ENCODE peak calls at places on chromosomes 16 and 17, in nine cellular contexts. One of them, this sample, is unnamed. For H3K36me3 and H3K4me1, the result is how much of the 10 kb centered on the place peaks cover.

GRCh38 chr17:44219636-44220210 is at the start of gene UBTF:
- DNase-seq in PC-9: peak
- DNase-seq in pancreas: peak
- DNase-seq in SK-N-SH: peak
- DNase-seq in adrenal gland: peak
- DNase-seq in Panc1: no peak
- DNase-seq in lung: peak
- DNase-seq in tibial nerve: no peak
- DNase-seq in tibial artery: peak
- DNase-seq in this sample: no peak

GRCh38 chr17:43528319-43528987 is 17.7 kb downstream of the ETV4 start:
- DNase-seq in pancreas: peak
- DNase-seq in lung: no peak
- DNase-seq in adrenal gland: peak
- DNase-seq in PC-9: peak
- DNase-seq in SK-N-SH: no peak
- DNase-seq in tibial artery: no peak
- DNase-seq in tibial nerve: no peak
- DNase-seq in Panc1: no peak
- DNase-seq in this sample: peak

GRCh38 chr17:36721560-36722120 is 120.3 kb downstream of the MRM1 start:
- DNase-seq in pancreas: no peak
- DNase-seq in SK-N-SH: no peak
- DNase-seq in lung: no peak
- DNase-seq in adrenal gland: no peak
- DNase-seq in tibial artery: no peak
- DNase-seq in tibial nerve: no peak
- DNase-seq in Panc1: no peak
- DNase-seq in PC-9: no peak
- DNase-seq in this sample: no peak

GRCh38 chr17:48626470-48627241 is 498 bp upstream of the HOXB9 start:
- DNase-seq in pancreas: no peak
- DNase-seq in SK-N-SH: no peak
- DNase-seq in Panc1: no peak
- DNase-seq in adrenal gland: peak
- DNase-seq in PC-9: no peak
- DNase-seq in lung: no peak
- DNase-seq in tibial nerve: no peak
- DNase-seq in tibial artery: no peak
- DNase-seq in this sample: no peak

GRCh38 chr17:14903810-14904209 is 361.3 kb downstream of the PMP22 start:
- DNase-seq in PC-9: no peak
- DNase-seq in SK-N-SH: no peak
- DNase-seq in tibial nerve: no peak
- DNase-seq in lung: no peak
- DNase-seq in tibial artery: no peak
- DNase-seq in pancreas: no peak
- DNase-seq in adrenal gland: no peak
- DNase-seq in Panc1: no peak
- DNase-seq in this sample: no peak

GRCh38 chr16:70685938-70686375 is at the start of gene MTSS2:
- DNase-seq in adrenal gland: peak
- DNase-seq in pancreas: peak
- DNase-seq in tibial artery: peak
- DNase-seq in SK-N-SH: peak
- DNase-seq in tibial nerve: peak
- DNase-seq in PC-9: peak
- DNase-seq in lung: peak
- DNase-seq in Panc1: no peak
- DNase-seq in this sample: no peak

GRCh38 chr16:85524630-85525463 is 88.3 kb upstream of the GSE1 start:
- DNase-seq in Panc1: no peak
- DNase-seq in pancreas: no peak
- DNase-seq in lung: peak
- DNase-seq in tibial artery: peak
- DNase-seq in PC-9: peak
- DNase-seq in SK-N-SH: peak
- DNase-seq in adrenal gland: peak
- DNase-seq in tibial nerve: peak
- DNase-seq in this sample: peak

GRCh38 chr17:49616546-49617205 is 41.0 kb downstream of the NXPH3 start:
- DNase-seq in PC-9: no peak
- DNase-seq in pancreas: no peak
- DNase-seq in lung: peak
- DNase-seq in adrenal gland: peak
- DNase-seq in tibial artery: peak
- DNase-seq in tibial nerve: peak
- DNase-seq in Panc1: no peak
- DNase-seq in SK-N-SH: no peak
- DNase-seq in this sample: peak

GRCh38 chr17:81483862-81484194 is 28.8 kb downstream of the ACTG1 start:
- DNase-seq in tibial artery: no peak
- DNase-seq in adrenal gland: no peak
- DNase-seq in tibial nerve: no peak
- DNase-seq in pancreas: peak
- DNase-seq in lung: no peak
- DNase-seq in SK-N-SH: no peak
- DNase-seq in PC-9: no peak
- DNase-seq in Panc1: no peak
- DNase-seq in this sample: no peak
- H3K27ac ChIP-seq in tibial artery: no peak
- H3K27ac ChIP-seq in adrenal gland: no peak
- H3K27ac ChIP-seq in tibial nerve: no peak
- H3K27ac ChIP-seq in pancreas: peak
- H3K27ac ChIP-seq in lung: no peak
- H3K27ac ChIP-seq in SK-N-SH: no peak
- H3K27ac ChIP-seq in PC-9: no peak
- H3K27ac ChIP-seq in Panc1: peak
- H3K27ac ChIP-seq in this sample: no peak

DNA sequence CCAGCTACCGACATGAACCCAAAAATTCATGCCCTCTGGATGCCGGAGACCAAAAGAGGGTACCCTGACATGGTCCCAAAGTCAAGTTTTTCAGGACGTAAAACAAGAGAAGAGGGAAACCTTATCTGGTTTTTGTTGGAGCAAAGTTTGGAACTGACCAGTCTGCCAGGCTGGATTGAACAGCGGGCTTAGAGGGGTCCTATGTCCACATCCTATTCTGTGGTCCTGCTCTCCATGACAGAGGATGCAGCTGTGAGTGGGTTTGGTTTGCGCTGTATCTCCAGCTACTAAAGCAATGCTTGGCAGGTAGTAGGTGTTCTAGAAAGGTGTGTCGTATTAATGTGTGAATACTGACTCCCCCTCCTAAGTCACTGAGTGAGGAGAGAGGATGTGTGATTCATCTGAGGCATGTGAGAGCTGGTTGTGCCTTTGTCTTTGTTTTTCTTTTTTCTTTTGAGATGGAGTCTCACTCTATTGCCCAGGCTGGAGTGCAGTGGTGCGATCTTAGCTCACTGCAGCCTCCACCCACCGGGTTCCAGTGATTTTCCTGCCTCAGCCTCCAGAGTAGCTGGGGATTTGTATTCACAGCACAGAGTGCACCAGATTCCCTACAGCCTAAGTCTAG is 31.0 kb downstream of the PMM2 start:
- DNase-seq in Panc1: no peak
- DNase-seq in tibial nerve: no peak
- DNase-seq in lung: no peak
- DNase-seq in PC-9: no peak
- DNase-seq in pancreas: no peak
- DNase-seq in SK-N-SH: no peak
- DNase-seq in adrenal gland: no peak
- DNase-seq in tibial artery: no peak
- DNase-seq in this sample: no peak
- H3K36me3 ChIP-seq in Panc1: under half
- H3K36me3 ChIP-seq in tibial nerve: under half
- H3K36me3 ChIP-seq in lung: under half
- H3K36me3 ChIP-seq in PC-9: under half
- H3K36me3 ChIP-seq in pancreas: under half
- H3K36me3 ChIP-seq in SK-N-SH: half or more
- H3K36me3 ChIP-seq in adrenal gland: under half
- H3K36me3 ChIP-seq in tibial artery: under half
- H3K36me3 ChIP-seq in this sample: under half

GRCh38 chr17:46144246-46144645 is 49.0 kb downstream of the KANSL1 start:
- DNase-seq in PC-9: no peak
- DNase-seq in adrenal gland: no peak
- DNase-seq in lung: no peak
- DNase-seq in Panc1: no peak
- DNase-seq in tibial artery: no peak
- DNase-seq in SK-N-SH: no peak
- DNase-seq in pancreas: no peak
- DNase-seq in tibial nerve: no peak
- DNase-seq in this sample: no peak

GRCh38 chr17:46140645-46141197 is 52.5 kb downstream of the KANSL1 start:
- DNase-seq in SK-N-SH: no peak
- DNase-seq in lung: no peak
- DNase-seq in adrenal gland: no peak
- DNase-seq in tibial nerve: no peak
- DNase-seq in PC-9: no peak
- DNase-seq in pancreas: no peak
- DNase-seq in Panc1: no peak
- DNase-seq in tibial artery: no peak
- DNase-seq in this sample: no peak

GRCh38 chr17:46141645-46142044 is 51.6 kb downstream of the KANSL1 start:
- DNase-seq in adrenal gland: no peak
- DNase-seq in pancreas: no peak
- DNase-seq in tibial artery: no peak
- DNase-seq in SK-N-SH: no peak
- DNase-seq in Panc1: no peak
- DNase-seq in PC-9: no peak
- DNase-seq in tibial nerve: no peak
- DNase-seq in lung: no peak
- DNase-seq in this sample: no peak

GRCh38 chr17:46147167-46147749 is 46.0 kb downstream of the KANSL1 start:
- DNase-seq in adrenal gland: no peak
- DNase-seq in PC-9: no peak
- DNase-seq in lung: no peak
- DNase-seq in pancreas: no peak
- DNase-seq in SK-N-SH: no peak
- DNase-seq in Panc1: no peak
- DNase-seq in tibial artery: no peak
- DNase-seq in tibial nerve: no peak
- DNase-seq in this sample: no peak

GRCh38 chr17:46143827-46144236 is 49.4 kb downstream of the KANSL1 start:
- DNase-seq in tibial artery: no peak
- DNase-seq in Panc1: no peak
- DNase-seq in PC-9: no peak
- DNase-seq in adrenal gland: no peak
- DNase-seq in tibial nerve: no peak
- DNase-seq in SK-N-SH: no peak
- DNase-seq in pancreas: no peak
- DNase-seq in lung: no peak
- DNase-seq in this sample: no peak
- H3K4me1 ChIP-seq in tibial artery: under half
- H3K4me1 ChIP-seq in Panc1: under half
- H3K4me1 ChIP-seq in PC-9: under half
- H3K4me1 ChIP-seq in adrenal gland: half or more
- H3K4me1 ChIP-seq in tibial nerve: half or more
- H3K4me1 ChIP-seq in SK-N-SH: under half
- H3K4me1 ChIP-seq in pancreas: under half
- H3K4me1 ChIP-seq in lung: under half
- H3K4me1 ChIP-seq in this sample: half or more

GRCh38 chr16:14445935-14446715 is 183.9 kb downstream of the PARN start:
- DNase-seq in PC-9: no peak
- DNase-seq in SK-N-SH: no peak
- DNase-seq in tibial artery: no peak
- DNase-seq in pancreas: no peak
- DNase-seq in adrenal gland: no peak
- DNase-seq in lung: no peak
- DNase-seq in tibial nerve: no peak
- DNase-seq in Panc1: no peak
- DNase-seq in this sample: no peak
- H3K27ac ChIP-seq in PC-9: no peak
- H3K27ac ChIP-seq in SK-N-SH: no peak
- H3K27ac ChIP-seq in tibial artery: no peak
- H3K27ac ChIP-seq in pancreas: no peak
- H3K27ac ChIP-seq in adrenal gland: no peak
- H3K27ac ChIP-seq in lung: no peak
- H3K27ac ChIP-seq in tibial nerve: no peak
- H3K27ac ChIP-seq in Panc1: no peak
- H3K27ac ChIP-seq in this sample: no peak

DNA sequence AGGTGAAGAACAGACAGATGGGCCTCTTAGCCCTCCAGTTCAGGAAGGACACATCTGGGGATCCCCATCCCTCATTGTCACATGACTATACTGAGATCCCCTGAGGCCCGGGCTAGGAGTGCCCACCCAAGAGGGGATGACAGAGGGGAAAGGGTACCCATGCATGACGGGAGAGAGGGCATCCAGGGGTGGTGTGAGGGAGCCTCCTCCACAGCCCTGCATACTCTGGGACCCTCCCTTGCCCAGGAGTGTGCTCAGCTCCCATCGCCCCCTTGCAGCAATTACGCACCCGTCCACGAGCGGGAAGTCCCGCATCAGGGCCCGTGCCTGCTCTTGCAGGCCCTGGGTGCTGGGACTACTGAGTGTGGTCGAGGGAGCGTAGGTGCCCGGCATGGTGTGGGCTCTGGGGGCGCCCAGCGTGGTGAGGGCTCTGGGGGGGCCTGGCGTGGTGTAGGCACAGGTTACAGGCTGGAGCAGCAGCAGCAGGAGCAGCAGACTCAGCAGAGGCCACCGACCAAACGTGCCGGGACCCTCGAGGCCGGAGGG is 6.5 kb downstream of the DPEP2 start:
- DNase-seq in Panc1: no peak
- DNase-seq in SK-N-SH: no peak
- DNase-seq in PC-9: no peak
- DNase-seq in adrenal gland: no peak
- DNase-seq in tibial nerve: no peak
- DNase-seq in lung: no peak
- DNase-seq in tibial artery: no peak
- DNase-seq in pancreas: no peak
- DNase-seq in this sample: no peak
- H3K36me3 ChIP-seq in Panc1: under half
- H3K36me3 ChIP-seq in SK-N-SH: under half
- H3K36me3 ChIP-seq in PC-9: under half
- H3K36me3 ChIP-seq in adrenal gland: under half
- H3K36me3 ChIP-seq in tibial nerve: under half
- H3K36me3 ChIP-seq in lung: under half
- H3K36me3 ChIP-seq in tibial artery: under half
- H3K36me3 ChIP-seq in pancreas: under half
- H3K36me3 ChIP-seq in this sample: under half

DNA sequence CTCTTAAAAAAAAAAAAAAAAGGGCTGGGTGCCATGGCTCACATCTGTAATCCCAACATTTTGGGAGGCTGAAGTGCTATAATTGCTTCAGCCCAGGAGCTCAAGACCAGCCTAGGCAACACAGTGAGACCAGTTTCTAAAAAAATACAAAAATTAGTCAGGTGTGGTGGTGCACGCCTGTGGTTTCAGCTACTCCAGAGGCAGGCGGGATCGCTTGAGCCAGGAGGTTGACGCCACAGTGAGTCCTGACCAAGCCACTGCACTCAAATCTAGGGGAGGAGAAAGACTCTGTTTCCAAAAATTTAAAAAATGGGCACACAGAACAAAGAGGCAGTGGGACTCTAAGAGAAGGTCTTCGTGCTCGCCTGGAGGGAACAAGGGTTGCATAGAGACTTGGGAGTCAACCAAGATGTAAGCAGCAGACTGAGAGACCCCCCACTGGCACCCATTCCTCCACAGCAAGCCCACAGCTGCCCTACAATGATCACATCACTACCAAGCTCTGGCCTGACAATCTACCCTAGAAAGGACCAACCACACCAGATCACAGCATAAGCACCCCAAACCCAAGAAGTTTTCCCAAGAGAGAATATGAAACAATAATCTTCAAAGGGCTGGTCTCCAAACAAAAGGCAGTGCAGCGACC is 121.6 kb downstream of the ANKRD11 start:
- DNase-seq in SK-N-SH: no peak
- DNase-seq in pancreas: peak
- DNase-seq in Panc1: no peak
- DNase-seq in PC-9: no peak
- DNase-seq in tibial artery: no peak
- DNase-seq in lung: no peak
- DNase-seq in adrenal gland: no peak
- DNase-seq in tibial nerve: no peak
- DNase-seq in this sample: no peak
- H3K4me1 ChIP-seq in SK-N-SH: under half
- H3K4me1 ChIP-seq in pancreas: under half
- H3K4me1 ChIP-seq in Panc1: half or more
- H3K4me1 ChIP-seq in PC-9: under half
- H3K4me1 ChIP-seq in tibial artery: under half
- H3K4me1 ChIP-seq in lung: under half
- H3K4me1 ChIP-seq in adrenal gland: half or more
- H3K4me1 ChIP-seq in tibial nerve: under half
- H3K4me1 ChIP-seq in this sample: under half